ENCODE peak calls at places on chromosomes 1 and 21, in ten cellular contexts. D, H, E, Y, X, F, W, B, Z and L are unnamed samples.

GRCh38 chr1:112718691-112719418 is 3.7 kb upstream of the PPM1J start:
- DNase-seq in W (peak; percentile 94), Y (peak; percentile 81), B (peak; percentile 48), D (peak; percentile 64), Z (peak; percentile 69), F (peak; percentile 58), H (peak; percentile 61), X (peak; percentile 70), E (no peak), L (peak; percentile 69)

GRCh38 chr1:12598914-12599463 is 19.0 kb downstream of the DHRS3 start:
- DNase-seq in B (no peak), E (no peak), F (no peak), W (no peak), Z (no peak), Y (no peak), D (no peak), X (no peak), H (no peak), L (no peak)

GRCh38 chr21:14748662-14749061 is 202.5 kb upstream of the SAMSN1 start:
- DNase-seq in F (no peak), Y (no peak), D (no peak), E (no peak), Z (no peak), B (no peak), H (no peak), W (no peak), X (no peak), L (no peak)

GRCh38 chr1:92473781-92474495 is 12.8 kb downstream of the GFI1 start:
- DNase-seq in Y (no peak), H (no peak), Z (no peak), D (no peak), B (no peak), X (no peak), F (no peak), W (no peak), E (no peak), L (no peak)

GRCh38 chr1:26125946-26126320 is 14.3 kb downstream of the PDIK1L start:
- DNase-seq in X (no peak), Z (no peak), H (no peak), E (no peak), F (no peak), W (no peak), B (no peak), Y (no peak), D (no peak), L (no peak)

GRCh38 chr1:209937996-209938959 is at the start of gene SYT14:
- DNase-seq in B (no peak), Y (no peak), W (peak; percentile 72), X (peak; percentile 76), Z (no peak), F (peak; percentile 52), H (no peak), E (no peak), D (peak; percentile 80), L (no peak)

GRCh38 chr21:42237577-42237976 is 18.6 kb downstream of the ABCG1 start:
- DNase-seq in Y (no peak), X (no peak), F (no peak), E (no peak), W (no peak), D (no peak), H (peak; percentile 36), B (no peak), Z (no peak), L (no peak)

GRCh38 chr21:37983336-37984095 is 67.3 kb upstream of the KCNJ6 start:
- DNase-seq in Y (no peak), E (no peak), B (no peak), Z (no peak), W (no peak), D (no peak), H (no peak), X (peak; percentile 75), F (peak; percentile 52), L (no peak)

GRCh38 chr1:53602376-53602775 is 136.6 kb downstream of the GLIS1 start:
- DNase-seq in H (no peak), F (no peak), X (no peak), D (no peak), Y (peak; percentile 1), E (no peak), Z (no peak), W (no peak), B (no peak), L (no peak)

GRCh38 chr1:210855440-210855839 is 278.5 kb downstream of the KCNH1 start:
- DNase-seq in X (no peak), D (no peak), Y (no peak), E (no peak), B (no peak), F (no peak), H (no peak), Z (no peak), W (no peak), L (no peak)

GRCh38 chr1:95043141-95043980 is 29.4 kb downstream of the ALG14 start:
- DNase-seq in Y (peak; percentile 81), E (peak; percentile 50), Z (peak; percentile 63), D (peak; percentile 82), H (peak; percentile 83), B (peak; percentile 56), X (peak; percentile 65), F (peak; percentile 79), W (peak; percentile 92), L (peak; percentile 63)

GRCh38 chr1:164673584-164674214 is 114.7 kb downstream of the PBX1 start:
- DNase-seq in Y (no peak), B (no peak), E (no peak), F (peak; percentile 22), H (peak; percentile 4), D (no peak), Z (no peak), X (no peak), W (peak; percentile 21), L (no peak)

GRCh38 chr1:212284332-212284743 is 872 bp upstream of the PPP2R5A start:
- DNase-seq in B (no peak), E (no peak), X (no peak), Z (no peak), Y (no peak), W (peak; percentile 60), F (no peak), D (no peak), H (no peak), L (no peak)

GRCh38 chr1:38889589-38889988 is 8.2 kb upstream of the GJA9 start:
- DNase-seq in H (no peak), Z (no peak), E (no peak), Y (no peak), F (no peak), W (no peak), B (no peak), X (no peak), D (no peak), L (no peak)
- H3K27ac ChIP-seq in H (no peak overlapping the region), Z (no peak overlapping the region), E (no peak overlapping the region), Y (no peak overlapping the region), F (no peak overlapping the region), W (no peak overlapping the region), B (no peak overlapping the region), X (no peak overlapping the region), D (no peak overlapping the region), L (no peak overlapping the region)

GRCh38 chr1:151146072-151146415 is 387 bp downstream of the SEMA6C start:
- DNase-seq in Z (peak; percentile 22), F (no peak), B (no peak), X (no peak), Y (no peak), W (peak; percentile 53), D (no peak), H (no peak), E (no peak), L (no peak)

GRCh38 chr1:151143057-151143435 is 3.4 kb downstream of the SEMA6C start:
- DNase-seq in E (no peak), F (no peak), D (no peak), X (no peak), H (no peak), Z (no peak), Y (no peak), W (no peak), B (no peak), L (no peak)

GRCh38 chr1:151143986-151144385 is 2.4 kb downstream of the SEMA6C start:
- DNase-seq in Z (no peak), W (no peak), X (no peak), H (no peak), Y (peak; percentile 22), D (no peak), E (no peak), B (no peak), F (no peak), L (no peak)

GRCh38 chr1:151145158-151146071 is 1.0 kb downstream of the SEMA6C start:
- DNase-seq in D (no peak), W (peak; percentile 64), E (no peak), F (no peak), X (no peak), H (no peak), Y (peak; percentile 35), B (no peak), Z (no peak), L (no peak)

DNA sequence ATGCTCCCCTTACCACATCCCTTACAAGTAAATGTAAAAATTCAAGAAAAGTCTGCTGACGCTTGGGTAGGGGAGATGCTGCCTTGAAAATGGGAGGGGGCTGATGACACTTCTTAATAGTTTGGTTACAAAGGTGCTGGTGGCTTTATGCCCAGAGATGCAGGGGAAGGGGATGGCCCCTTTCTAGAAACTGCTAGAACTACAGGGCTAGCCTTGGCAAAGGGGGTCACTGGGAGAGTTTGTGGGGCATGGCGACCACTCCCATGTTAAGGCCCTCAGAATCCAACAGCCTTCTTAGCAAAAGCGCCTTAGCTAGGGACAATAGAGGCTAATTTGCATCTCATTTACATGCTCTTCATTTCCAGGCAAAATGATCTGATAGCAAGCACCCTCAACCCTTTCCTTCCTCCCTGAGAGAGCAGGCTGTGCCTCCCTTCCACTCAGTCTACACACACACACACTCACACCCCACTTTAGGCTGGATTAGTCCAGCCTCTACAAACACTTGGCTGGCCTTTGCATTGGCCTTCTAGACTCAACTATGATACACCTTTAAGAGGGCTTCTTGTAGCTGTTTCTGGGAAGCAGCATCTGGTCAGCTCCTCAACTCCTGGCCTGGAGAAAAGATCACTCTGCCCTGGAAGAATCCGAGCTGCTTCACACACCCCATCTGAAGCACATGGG is 1.8 kb downstream of the SEMA6C start:
- DNase-seq in Y (peak; percentile 50), F (no peak), H (no peak), X (no peak), D (no peak), W (peak; percentile 35), E (no peak), Z (no peak), B (no peak), L (no peak)
- H3K27ac ChIP-seq in Y (no peak overlapping the region), F (no peak overlapping the region), H (no peak overlapping the region), X (no peak overlapping the region), D (no peak overlapping the region), W (no peak overlapping the region), E (no peak overlapping the region), Z (no peak overlapping the region), B (no peak overlapping the region), L (no peak overlapping the region)

DNA sequence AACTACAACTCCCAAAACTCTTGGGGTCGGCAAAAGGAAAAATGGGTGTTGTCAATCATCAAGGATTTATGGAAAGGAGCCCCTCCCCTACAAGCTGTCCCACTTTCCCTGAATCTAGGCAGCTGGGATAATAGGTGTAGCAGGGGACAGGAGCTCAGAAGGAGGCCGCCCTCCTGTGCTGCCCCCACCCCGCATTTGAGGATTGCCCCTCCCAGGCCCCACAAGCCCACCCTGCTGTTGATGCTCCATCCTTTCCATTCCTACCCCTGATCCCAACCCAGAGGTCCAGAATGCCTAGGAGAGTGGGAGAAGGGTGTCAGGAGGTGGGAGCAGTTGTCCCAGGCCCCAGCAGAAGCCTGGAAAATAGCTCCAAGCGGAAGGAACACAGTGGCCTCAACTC is 1.9 kb upstream of the MRPL24 start:
- DNase-seq in H (no peak), D (no peak), W (no peak), Z (no peak), F (no peak), Y (no peak), E (no peak), B (no peak), X (no peak), L (no peak)
- H3K27ac ChIP-seq in H (no peak overlapping the region), D (no peak overlapping the region), W (no peak overlapping the region), Z (no peak overlapping the region), F (no peak overlapping the region), Y (no peak overlapping the region), E (no peak overlapping the region), B (no peak overlapping the region), X (no peak overlapping the region), L (no peak overlapping the region)

GRCh38 chr1:9422921-9423505 is 116.3 kb upstream of the SLC25A33 start:
- DNase-seq in D (no peak), F (no peak), X (no peak), Z (no peak), H (peak; percentile 74), Y (no peak), E (no peak), B (no peak), W (no peak), L (no peak)
- H3K27ac ChIP-seq in D (no peak overlapping the region), F (no peak overlapping the region), X (no peak overlapping the region), Z (no peak overlapping the region), H (peak overlapping the region; percentile 95), Y (no peak overlapping the region), E (no peak overlapping the region), B (no peak overlapping the region), W (no peak overlapping the region), L (no peak overlapping the region)